ENCODE peak calls at places on chromosomes 12 and 14, in nine cellular contexts. W is NCI-H1105 treated with DMSO at 0.1 percent for 48 hours, J is brain microvascular endothelial cell, T is fibroblast of lung, U is left ventricle myocardium inferior, D is amniotic stem cell, Z is HT-29, G is A172, S is H54. R is an unnamed sample.
A peak's percentile ranks its signal among the peaks of the same experiment; 100 is the strongest.

GRCh38 chr12:132835076-132835870 is 6.6 kb upstream of the GOLGA3 start:
- DNase-seq in Z (no peak), U (no peak), G (no peak), S (no peak), J (no peak), D (no peak), T (no peak), W (no peak), R (no peak)

GRCh38 chr14:68890173-68890931 is 88.8 kb downstream of the ACTN1 start:
- DNase-seq in U (no peak), Z (no peak), S (no peak), D (no peak), T (no peak), G (no peak), J (no peak), W (no peak), R (no peak)

GRCh38 chr14:101072531-101072930 is 169.0 kb upstream of the RTL1 start:
- DNase-seq in U (no peak), G (no peak), J (no peak), T (peak; percentile 25), Z (no peak), S (no peak), W (no peak), D (no peak), R (no peak)

GRCh38 chr14:74552623-74553022 is 59.1 kb downstream of the ISCA2 start:
- DNase-seq in D (no peak), S (no peak), Z (no peak), W (no peak), G (no peak), T (peak; percentile 28), J (no peak), U (peak; percentile 79), R (no peak)

GRCh38 chr14:100640481-100641273 is 53.5 kb upstream of the BEGAIN start:
- DNase-seq in Z (no peak), S (no peak), W (no peak), G (peak; percentile 64), D (no peak), U (no peak), J (peak; percentile 78), T (peak; percentile 79), R (no peak)

GRCh38 chr14:102316048-102316745 is 3.3 kb upstream of the ZNF839 start:
- DNase-seq in J (peak; percentile 78), S (no peak), G (peak; percentile 23), D (no peak), W (peak; percentile 70), U (no peak), Z (peak; percentile 53), T (peak; percentile 81), R (peak; percentile 37)

GRCh38 chr12:47766496-47767196 is 6.4 kb upstream of the SLC48A1 start:
- DNase-seq in J (no peak), Z (no peak), G (no peak), U (no peak), D (no peak), W (no peak), S (no peak), T (no peak), R (no peak)

GRCh38 chr12:33427071-33427470 is 12.5 kb downstream of the SYT10 start:
- DNase-seq in W (peak; percentile 14), D (no peak), U (no peak), S (no peak), G (peak; percentile 6), T (no peak), J (no peak), Z (peak; percentile 72), R (peak; percentile 50)

GRCh38 chr14:62329427-62329826 is 567.2 kb downstream of the SNAPC1 start:
- DNase-seq in S (no peak), J (no peak), U (no peak), Z (no peak), T (peak; percentile 90), W (no peak), G (peak; percentile 39), D (peak; percentile 12), R (no peak)

GRCh38 chr12:116458492-116458891 is 100.7 kb upstream of the MAP1LC3B2 start:
- DNase-seq in G (no peak), T (no peak), D (no peak), Z (no peak), W (no peak), J (no peak), S (no peak), U (no peak), R (no peak)

GRCh38 chr14:68000516-68000915 is 180.9 kb downstream of the RAD51B start:
- DNase-seq in U (no peak), S (no peak), Z (no peak), W (no peak), J (no peak), D (no peak), G (peak; percentile 38), T (no peak), R (no peak)

GRCh38 chr14:102063808-102064429 is 22.9 kb downstream of the HSP90AA1 start:
- DNase-seq in W (no peak), Z (no peak), U (no peak), G (no peak), D (no peak), T (no peak), S (no peak), J (no peak), R (no peak)

GRCh38 chr14:47675489-47676300 is at the start of gene MDGA2:
- DNase-seq in U (no peak), D (no peak), T (peak; percentile 49), Z (no peak), S (no peak), J (peak; percentile 26), G (no peak), W (peak; percentile 65), R (no peak)

R was measured in Calu3.